ENCODE peak calls at places on chromosomes 5 and 9, in ten cellular contexts. One of them, this sample, is unnamed.

GRCh38 chr5:122144236-122144635 is 14.9 kb downstream of the ZNF474 start:
- DNase-seq in NCI-H1417: no peak
- DNase-seq in HCT116: no peak
- DNase-seq in small intestine: no peak
- DNase-seq in stimulated activated CD4-positive, alpha-beta T cell treated with anti-CD3 and anti-CD28 coated beads, Interleukin-1b, Interleukin-23, amount 100 ng/mL, for 4 hours: no peak
- DNase-seq in GM18507: no peak
- DNase-seq in nucleus accumbens: no peak
- DNase-seq in posterior cingulate gyrus: no peak
- DNase-seq in HT1080: no peak
- DNase-seq in EL: no peak
- DNase-seq in this sample: no peak

GRCh38 chr5:177537389-177538361 is 16.7 kb downstream of the FAM193B start:
- DNase-seq in EL: peak
- DNase-seq in HCT116: no peak
- DNase-seq in nucleus accumbens: no peak
- DNase-seq in HT1080: peak
- DNase-seq in small intestine: no peak
- DNase-seq in GM18507: no peak
- DNase-seq in posterior cingulate gyrus: peak
- DNase-seq in stimulated activated CD4-positive, alpha-beta T cell treated with anti-CD3 and anti-CD28 coated beads, Interleukin-1b, Interleukin-23, amount 100 ng/mL, for 4 hours: no peak
- DNase-seq in NCI-H1417: no peak
- DNase-seq in this sample: no peak

GRCh38 chr9:97176206-97176605 is 131.3 kb upstream of the CCDC180 start:
- DNase-seq in HT1080: no peak
- DNase-seq in GM18507: no peak
- DNase-seq in nucleus accumbens: no peak
- DNase-seq in small intestine: no peak
- DNase-seq in NCI-H1417: peak
- DNase-seq in EL: no peak
- DNase-seq in stimulated activated CD4-positive, alpha-beta T cell treated with anti-CD3 and anti-CD28 coated beads, Interleukin-1b, Interleukin-23, amount 100 ng/mL, for 4 hours: no peak
- DNase-seq in posterior cingulate gyrus: no peak
- DNase-seq in HCT116: no peak
- DNase-seq in this sample: no peak

GRCh38 chr9:18741880-18742279 is 267.9 kb downstream of the ADAMTSL1 start:
- DNase-seq in nucleus accumbens: no peak
- DNase-seq in posterior cingulate gyrus: no peak
- DNase-seq in GM18507: no peak
- DNase-seq in EL: no peak
- DNase-seq in stimulated activated CD4-positive, alpha-beta T cell treated with anti-CD3 and anti-CD28 coated beads, Interleukin-1b, Interleukin-23, amount 100 ng/mL, for 4 hours: no peak
- DNase-seq in HT1080: no peak
- DNase-seq in HCT116: no peak
- DNase-seq in NCI-H1417: no peak
- DNase-seq in small intestine: no peak
- DNase-seq in this sample: no peak

GRCh38 chr5:65262094-65262493 is 219.6 kb downstream of the ADAMTS6 start:
- DNase-seq in posterior cingulate gyrus: no peak
- DNase-seq in nucleus accumbens: no peak
- DNase-seq in GM18507: no peak
- DNase-seq in EL: peak
- DNase-seq in NCI-H1417: no peak
- DNase-seq in small intestine: no peak
- DNase-seq in HCT116: no peak
- DNase-seq in stimulated activated CD4-positive, alpha-beta T cell treated with anti-CD3 and anti-CD28 coated beads, Interleukin-1b, Interleukin-23, amount 100 ng/mL, for 4 hours: no peak
- DNase-seq in HT1080: peak
- DNase-seq in this sample: no peak

GRCh38 chr5:52777186-52777585 is 10.5 kb upstream of the ITGA1 start:
- DNase-seq in NCI-H1417: no peak
- DNase-seq in stimulated activated CD4-positive, alpha-beta T cell treated with anti-CD3 and anti-CD28 coated beads, Interleukin-1b, Interleukin-23, amount 100 ng/mL, for 4 hours: no peak
- DNase-seq in small intestine: no peak
- DNase-seq in HT1080: no peak
- DNase-seq in posterior cingulate gyrus: no peak
- DNase-seq in EL: no peak
- DNase-seq in nucleus accumbens: no peak
- DNase-seq in GM18507: no peak
- DNase-seq in HCT116: no peak
- DNase-seq in this sample: no peak

GRCh38 chr5:43017438-43017820 is 22.7 kb downstream of the ANXA2R start:
- DNase-seq in HT1080: no peak
- DNase-seq in small intestine: peak
- DNase-seq in stimulated activated CD4-positive, alpha-beta T cell treated with anti-CD3 and anti-CD28 coated beads, Interleukin-1b, Interleukin-23, amount 100 ng/mL, for 4 hours: no peak
- DNase-seq in HCT116: no peak
- DNase-seq in posterior cingulate gyrus: no peak
- DNase-seq in NCI-H1417: peak
- DNase-seq in EL: peak
- DNase-seq in GM18507: no peak
- DNase-seq in nucleus accumbens: no peak
- DNase-seq in this sample: no peak

GRCh38 chr9:136093331-136093986 is 1.6 kb downstream of the NACC2 start:
- DNase-seq in small intestine: peak
- DNase-seq in EL: peak
- DNase-seq in GM18507: no peak
- DNase-seq in HCT116: no peak
- DNase-seq in posterior cingulate gyrus: no peak
- DNase-seq in NCI-H1417: peak
- DNase-seq in HT1080: no peak
- DNase-seq in stimulated activated CD4-positive, alpha-beta T cell treated with anti-CD3 and anti-CD28 coated beads, Interleukin-1b, Interleukin-23, amount 100 ng/mL, for 4 hours: no peak
- DNase-seq in nucleus accumbens: no peak
- DNase-seq in this sample: no peak

GRCh38 chr5:100595152-100595811 is 60.1 kb downstream of the FAM174A start:
- DNase-seq in nucleus accumbens: no peak
- DNase-seq in EL: peak
- DNase-seq in NCI-H1417: no peak
- DNase-seq in GM18507: no peak
- DNase-seq in HT1080: peak
- DNase-seq in stimulated activated CD4-positive, alpha-beta T cell treated with anti-CD3 and anti-CD28 coated beads, Interleukin-1b, Interleukin-23, amount 100 ng/mL, for 4 hours: no peak
- DNase-seq in posterior cingulate gyrus: peak
- DNase-seq in HCT116: no peak
- DNase-seq in small intestine: peak
- DNase-seq in this sample: no peak

GRCh38 chr5:149693482-149693881 is 36.6 kb upstream of the PPARGC1B start:
- DNase-seq in EL: no peak
- DNase-seq in stimulated activated CD4-positive, alpha-beta T cell treated with anti-CD3 and anti-CD28 coated beads, Interleukin-1b, Interleukin-23, amount 100 ng/mL, for 4 hours: no peak
- DNase-seq in HCT116: no peak
- DNase-seq in NCI-H1417: no peak
- DNase-seq in GM18507: no peak
- DNase-seq in small intestine: no peak
- DNase-seq in HT1080: no peak
- DNase-seq in posterior cingulate gyrus: no peak
- DNase-seq in nucleus accumbens: no peak
- DNase-seq in this sample: no peak

GRCh38 chr5:181261320-181262085 is 560 bp upstream of the TRIM52 start:
- DNase-seq in GM18507: no peak
- DNase-seq in posterior cingulate gyrus: peak
- DNase-seq in HT1080: peak
- DNase-seq in EL: peak
- DNase-seq in HCT116: peak
- DNase-seq in NCI-H1417: no peak
- DNase-seq in stimulated activated CD4-positive, alpha-beta T cell treated with anti-CD3 and anti-CD28 coated beads, Interleukin-1b, Interleukin-23, amount 100 ng/mL, for 4 hours: peak
- DNase-seq in small intestine: peak
- DNase-seq in nucleus accumbens: no peak
- DNase-seq in this sample: no peak

GRCh38 chr9:107612136-107612535 is 122.6 kb upstream of the KLF4 start:
- DNase-seq in GM18507: no peak
- DNase-seq in HCT116: no peak
- DNase-seq in HT1080: no peak
- DNase-seq in posterior cingulate gyrus: peak
- DNase-seq in EL: no peak
- DNase-seq in nucleus accumbens: no peak
- DNase-seq in small intestine: no peak
- DNase-seq in NCI-H1417: no peak
- DNase-seq in stimulated activated CD4-positive, alpha-beta T cell treated with anti-CD3 and anti-CD28 coated beads, Interleukin-1b, Interleukin-23, amount 100 ng/mL, for 4 hours: no peak
- DNase-seq in this sample: no peak

GRCh38 chr9:91768507-91768906 is 181.5 kb downstream of the ROR2 start:
- DNase-seq in GM18507: no peak
- DNase-seq in small intestine: no peak
- DNase-seq in stimulated activated CD4-positive, alpha-beta T cell treated with anti-CD3 and anti-CD28 coated beads, Interleukin-1b, Interleukin-23, amount 100 ng/mL, for 4 hours: no peak
- DNase-seq in EL: no peak
- DNase-seq in HT1080: no peak
- DNase-seq in HCT116: no peak
- DNase-seq in NCI-H1417: no peak
- DNase-seq in nucleus accumbens: no peak
- DNase-seq in posterior cingulate gyrus: no peak
- DNase-seq in this sample: no peak

GRCh38 chr5:173498871-173499470 is 117.5 kb downstream of the BOD1 start:
- DNase-seq in stimulated activated CD4-positive, alpha-beta T cell treated with anti-CD3 and anti-CD28 coated beads, Interleukin-1b, Interleukin-23, amount 100 ng/mL, for 4 hours: no peak
- DNase-seq in NCI-H1417: no peak
- DNase-seq in GM18507: no peak
- DNase-seq in HT1080: no peak
- DNase-seq in nucleus accumbens: no peak
- DNase-seq in HCT116: no peak
- DNase-seq in small intestine: no peak
- DNase-seq in EL: no peak
- DNase-seq in posterior cingulate gyrus: no peak
- DNase-seq in this sample: no peak

GRCh38 chr9:82490019-82490499 is 501.5 kb downstream of the SPATA31D1 start:
- DNase-seq in HCT116: no peak
- DNase-seq in nucleus accumbens: no peak
- DNase-seq in NCI-H1417: no peak
- DNase-seq in stimulated activated CD4-positive, alpha-beta T cell treated with anti-CD3 and anti-CD28 coated beads, Interleukin-1b, Interleukin-23, amount 100 ng/mL, for 4 hours: no peak
- DNase-seq in EL: peak
- DNase-seq in HT1080: peak
- DNase-seq in GM18507: no peak
- DNase-seq in posterior cingulate gyrus: no peak
- DNase-seq in small intestine: no peak
- DNase-seq in this sample: no peak

GRCh38 chr9:127955294-127956015 is 17.8 kb upstream of the DPM2 start:
- DNase-seq in NCI-H1417: peak
- DNase-seq in HT1080: peak
- DNase-seq in GM18507: peak
- DNase-seq in EL: peak
- DNase-seq in small intestine: peak
- DNase-seq in nucleus accumbens: peak
- DNase-seq in stimulated activated CD4-positive, alpha-beta T cell treated with anti-CD3 and anti-CD28 coated beads, Interleukin-1b, Interleukin-23, amount 100 ng/mL, for 4 hours: peak
- DNase-seq in posterior cingulate gyrus: peak
- DNase-seq in HCT116: peak
- DNase-seq in this sample: peak

GRCh38 chr9:125649826-125650225 is 57.2 kb downstream of the MAPKAP1 start:
- DNase-seq in small intestine: no peak
- DNase-seq in NCI-H1417: no peak
- DNase-seq in HT1080: peak
- DNase-seq in GM18507: no peak
- DNase-seq in posterior cingulate gyrus: no peak
- DNase-seq in EL: no peak
- DNase-seq in nucleus accumbens: no peak
- DNase-seq in HCT116: no peak
- DNase-seq in stimulated activated CD4-positive, alpha-beta T cell treated with anti-CD3 and anti-CD28 coated beads, Interleukin-1b, Interleukin-23, amount 100 ng/mL, for 4 hours: no peak
- DNase-seq in this sample: no peak

GRCh38 chr9:83964973-83965349 is 15.1 kb downstream of the HNRNPK start:
- DNase-seq in nucleus accumbens: no peak
- DNase-seq in GM18507: no peak
- DNase-seq in EL: peak
- DNase-seq in NCI-H1417: no peak
- DNase-seq in small intestine: no peak
- DNase-seq in posterior cingulate gyrus: no peak
- DNase-seq in HCT116: no peak
- DNase-seq in HT1080: no peak
- DNase-seq in stimulated activated CD4-positive, alpha-beta T cell treated with anti-CD3 and anti-CD28 coated beads, Interleukin-1b, Interleukin-23, amount 100 ng/mL, for 4 hours: no peak
- DNase-seq in this sample: no peak

GRCh38 chr5:13325765-13326164 is 618.7 kb downstream of the DNAH5 start:
- DNase-seq in NCI-H1417: no peak
- DNase-seq in nucleus accumbens: no peak
- DNase-seq in posterior cingulate gyrus: no peak
- DNase-seq in EL: peak
- DNase-seq in HCT116: no peak
- DNase-seq in GM18507: no peak
- DNase-seq in small intestine: no peak
- DNase-seq in stimulated activated CD4-positive, alpha-beta T cell treated with anti-CD3 and anti-CD28 coated beads, Interleukin-1b, Interleukin-23, amount 100 ng/mL, for 4 hours: no peak
- DNase-seq in HT1080: peak
- DNase-seq in this sample: no peak

GRCh38 chr9:128657796-128658195 is 1.1 kb upstream of the DYNC2I2 start:
- DNase-seq in small intestine: no peak
- DNase-seq in EL: no peak
- DNase-seq in posterior cingulate gyrus: no peak
- DNase-seq in HCT116: no peak
- DNase-seq in GM18507: no peak
- DNase-seq in nucleus accumbens: no peak
- DNase-seq in stimulated activated CD4-positive, alpha-beta T cell treated with anti-CD3 and anti-CD28 coated beads, Interleukin-1b, Interleukin-23, amount 100 ng/mL, for 4 hours: no peak
- DNase-seq in HT1080: no peak
- DNase-seq in NCI-H1417: no peak
- DNase-seq in this sample: no peak

GRCh38 chr5:14414007-14414406 is 167.6 kb upstream of the OTULINL start:
- DNase-seq in stimulated activated CD4-positive, alpha-beta T cell treated with anti-CD3 and anti-CD28 coated beads, Interleukin-1b, Interleukin-23, amount 100 ng/mL, for 4 hours: no peak
- DNase-seq in small intestine: no peak
- DNase-seq in nucleus accumbens: no peak
- DNase-seq in EL: no peak
- DNase-seq in posterior cingulate gyrus: no peak
- DNase-seq in GM18507: no peak
- DNase-seq in NCI-H1417: no peak
- DNase-seq in HCT116: no peak
- DNase-seq in HT1080: no peak
- DNase-seq in this sample: no peak

GRCh38 chr5:111143910-111144309 is 51.8 kb downstream of the WDR36 start:
- DNase-seq in posterior cingulate gyrus: peak
- DNase-seq in EL: peak
- DNase-seq in stimulated activated CD4-positive, alpha-beta T cell treated with anti-CD3 and anti-CD28 coated beads, Interleukin-1b, Interleukin-23, amount 100 ng/mL, for 4 hours: no peak
- DNase-seq in NCI-H1417: no peak
- DNase-seq in small intestine: no peak
- DNase-seq in GM18507: no peak
- DNase-seq in HCT116: no peak
- DNase-seq in HT1080: peak
- DNase-seq in nucleus accumbens: no peak
- DNase-seq in this sample: no peak

This sample was measured in caudate nucleus.